ENCODE peak calls at places on chromosomes 1 and 21, in six cellular contexts. Z is HFF-Myc; V is GDM1; S is T-helper 2 cell treated with Interferon-gamma antibody and Interleukin-4, amounts not matched to agents 5 μg/mL and 100 μg/mL, for 36 hours; R is foreskin fibroblast; F is amniotic stem cell. Q is an unnamed sample.

GRCh38 chr1:100538935-100539835 is 1.2 kb downstream of the GPR88 start:
- DNase-seq in Z (no peak), V (no peak), S (no peak), R (peak), F (no peak), Q (peak)

GRCh38 chr1:244352156-244352830 is 99.4 kb downstream of the ADSS2 start:
- DNase-seq in Z (no peak), V (no peak), S (no peak), R (no peak), F (no peak), Q (no peak)

GRCh38 chr1:218425647-218426342 is 80.7 kb downstream of the TGFB2 start:
- DNase-seq in Z (no peak), V (no peak), S (no peak), R (peak), F (no peak), Q (peak)

GRCh38 chr1:172971241-172971640 is 79.5 kb downstream of the TNFSF18 start:
- DNase-seq in Z (no peak), V (no peak), S (no peak), R (no peak), F (no peak), Q (no peak)

GRCh38 chr1:231187556-231187955 is 25.7 kb downstream of the TRIM67 start:
- DNase-seq in Z (no peak), V (no peak), S (no peak), R (no peak), F (no peak), Q (no peak)

GRCh38 chr1:91529856-91530255 is 29.2 kb downstream of the CDC7 start:
- DNase-seq in Z (peak), V (peak), S (no peak), R (no peak), F (no peak), Q (peak)

GRCh38 chr1:103069201-103069600 is 39.1 kb downstream of the COL11A1 start:
- DNase-seq in Z (no peak), V (no peak), S (no peak), R (no peak), F (no peak), Q (no peak)

GRCh38 chr1:201259476-201260235 is 23.6 kb upstream of the PKP1 start:
- DNase-seq in Z (no peak), V (no peak), S (no peak), R (peak), F (no peak), Q (no peak)

GRCh38 chr21:45373991-45374816 is 30.8 kb upstream of the COL18A1 start:
- DNase-seq in Z (no peak), V (no peak), S (no peak), R (no peak), F (no peak), Q (no peak)

GRCh38 chr1:236089046-236089773 is 24.3 kb upstream of the NID1 start:
- DNase-seq in Z (no peak), V (no peak), S (no peak), R (peak), F (no peak), Q (peak)

GRCh38 chr1:64745181-64745985 is 508 bp downstream of the RAVER2 start:
- DNase-seq in Z (peak), V (peak), S (no peak), R (no peak), F (no peak), Q (peak)

GRCh38 chr1:187842406-187843165 is 1013.8 kb downstream of the PLA2G4A start:
- DNase-seq in Z (no peak), V (no peak), S (no peak), R (no peak), F (no peak), Q (peak)

GRCh38 chr1:182003953-182004586 is 57.4 kb downstream of the ZNF648 start:
- DNase-seq in Z (no peak), V (no peak), S (no peak), R (no peak), F (no peak), Q (peak)

GRCh38 chr1:231091853-231092301 is 51.8 kb upstream of the FAM89A start:
- DNase-seq in Z (peak), V (peak), S (peak), R (peak), F (no peak), Q (peak)

GRCh38 chr1:218983848-218984247 is 189.8 kb upstream of the LYPLAL1 start:
- DNase-seq in Z (no peak), V (no peak), S (no peak), R (no peak), F (no peak), Q (no peak)

GRCh38 chr1:7679873-7680790 is 91.0 kb upstream of the VAMP3 start:
- DNase-seq in Z (no peak), V (peak), S (peak), R (peak), F (peak), Q (no peak)

GRCh38 chr1:179876289-179876715 is 1.3 kb downstream of the TOR1AIP2 start:
- DNase-seq in Z (no peak), V (no peak), S (no peak), R (peak), F (no peak), Q (peak)

GRCh38 chr1:1206376-1207253 is at the start of gene TNFRSF18:
- DNase-seq in Z (no peak), V (no peak), S (peak), R (no peak), F (no peak), Q (no peak)

GRCh38 chr21:36696390-36696639 is 2.6 kb upstream of the SIM2 start:
- DNase-seq in Z (no peak), V (no peak), S (no peak), R (no peak), F (no peak), Q (no peak)

GRCh38 chr21:39316062-39316461 is 2.6 kb upstream of the BRWD1 start:
- DNase-seq in Z (no peak), V (no peak), S (peak), R (no peak), F (no peak), Q (no peak)

GRCh38 chr1:60978421-60979357 is 103.7 kb upstream of the NFIA start:
- DNase-seq in Z (no peak), V (peak), S (no peak), R (no peak), F (no peak), Q (peak)

GRCh38 chr1:16921391-16922185 is at the start of gene CROCC:
- DNase-seq in Z (peak), V (peak), S (no peak), R (no peak), F (no peak), Q (peak)

GRCh38 chr1:119286587-119287181 is 81.9 kb upstream of the HAO2 start:
- DNase-seq in Z (no peak), V (no peak), S (no peak), R (no peak), F (no peak), Q (peak)

GRCh38 chr1:11984559-11984958 is 4.3 kb downstream of the MFN2 start:
- DNase-seq in Z (no peak), V (no peak), S (no peak), R (no peak), F (no peak), Q (no peak)

GRCh38 chr1:178716111-178716510 is 8.9 kb upstream of the RALGPS2 start:
- DNase-seq in Z (no peak), V (no peak), S (no peak), R (no peak), F (no peak), Q (no peak)

GRCh38 chr1:115679141-115679611 is 37.4 kb downstream of the VANGL1 start:
- DNase-seq in Z (peak), V (no peak), S (no peak), R (peak), F (peak), Q (peak)

GRCh38 chr1:156399355-156400125 is 30.5 kb downstream of the RHBG start:
- DNase-seq in Z (no peak), V (no peak), S (no peak), R (no peak), F (no peak), Q (no peak)

GRCh38 chr1:226953175-226953800 is 13.2 kb downstream of the COQ8A start:
- DNase-seq in Z (no peak), V (no peak), S (no peak), R (no peak), F (no peak), Q (no peak)

GRCh38 chr1:177119311-177119710 is 45.2 kb downstream of the ASTN1 start:
- DNase-seq in Z (no peak), V (no peak), S (no peak), R (no peak), F (no peak), Q (no peak)

GRCh38 chr1:75034376-75034775 is 99.8 kb upstream of the LHX8 start:
- DNase-seq in Z (no peak), V (no peak), S (no peak), R (no peak), F (no peak), Q (peak)

GRCh38 chr21:25911730-25912401 is 177.1 kb downstream of the GABPA start:
- DNase-seq in Z (no peak), V (no peak), S (no peak), R (no peak), F (no peak), Q (no peak)

Q was measured in HT1080.